ENCODE peak calls at places on chromosomes 5 and 9, in ten cellular contexts. Q is A549; L is bronchial epithelial cell; V is CD4-positive, alpha-beta T cell; O is fibroblast of lung; P is endothelial cell; A is lower leg skin; W is kidney; R is left lung; F is cardiac fibroblast. S is an unnamed sample.

GRCh38 chr5:72301557-72301956 is 18.5 kb downstream of the MRPS27 start:
- DNase-seq in Q (no peak), L (no peak), V (no peak), O (no peak), P (no peak), A (no peak), W (no peak), R (no peak), F (no peak), S (no peak)

GRCh38 chr5:135472141-135472540 is 20.0 kb upstream of the TIFAB start:
- DNase-seq in Q (no peak), L (no peak), V (no peak), O (no peak), P (no peak), A (peak), W (peak), R (no peak), F (no peak), S (no peak)

GRCh38 chr5:91848453-91848852 is 465.3 kb upstream of the ARRDC3 start:
- DNase-seq in Q (peak), L (peak), V (no peak), O (peak), P (no peak), A (no peak), W (no peak), R (no peak), F (peak), S (no peak)

GRCh38 chr9:14306188-14306587 is 7.8 kb downstream of the NFIB start:
- DNase-seq in Q (no peak), L (no peak), V (no peak), O (no peak), P (no peak), A (no peak), W (no peak), R (no peak), F (no peak), S (no peak)

GRCh38 chr5:50666261-50667078 is at the start of gene PARP8:
- DNase-seq in Q (no peak), L (peak), V (peak), O (peak), P (peak), A (peak), W (peak), R (peak), F (peak), S (peak)

GRCh38 chr5:107100121-107100520 is 570.6 kb downstream of the EFNA5 start:
- DNase-seq in Q (no peak), L (no peak), V (no peak), O (no peak), P (no peak), A (no peak), W (no peak), R (no peak), F (no peak), S (no peak)

GRCh38 chr5:137667341-137667740 is 68.5 kb downstream of the KLHL3 start:
- DNase-seq in Q (no peak), L (no peak), V (no peak), O (no peak), P (no peak), A (peak), W (no peak), R (no peak), F (no peak), S (no peak)

GRCh38 chr9:127092041-127092608 is 30.3 kb downstream of the ANGPTL2 start:
- DNase-seq in Q (no peak), L (no peak), V (no peak), O (peak), P (no peak), A (no peak), W (no peak), R (no peak), F (no peak), S (no peak)

GRCh38 chr9:120043448-120043847 is 536.5 kb downstream of the CDK5RAP2 start:
- DNase-seq in Q (peak), L (no peak), V (no peak), O (no peak), P (no peak), A (no peak), W (no peak), R (no peak), F (no peak), S (no peak)

GRCh38 chr9:120556780-120557179 is 23.2 kb downstream of the CDK5RAP2 start:
- DNase-seq in Q (no peak), L (no peak), V (no peak), O (no peak), P (no peak), A (no peak), W (no peak), R (no peak), F (no peak), S (no peak)

GRCh38 chr5:22541037-22541436 is 312.1 kb downstream of the CDH12 start:
- DNase-seq in Q (no peak), L (no peak), V (no peak), O (no peak), P (no peak), A (no peak), W (no peak), R (no peak), F (no peak), S (no peak)

GRCh38 chr5:122943050-122943698 is 93.4 kb downstream of the PPIC start:
- DNase-seq in Q (no peak), L (no peak), V (no peak), O (no peak), P (no peak), A (no peak), W (no peak), R (no peak), F (no peak), S (no peak)

GRCh38 chr5:92758552-92758951 is 822.5 kb downstream of the NR2F1-AS1 start:
- DNase-seq in Q (no peak), L (peak), V (no peak), O (peak), P (no peak), A (no peak), W (no peak), R (no peak), F (peak), S (no peak)

GRCh38 chr9:124084087-124084486 is 72.5 kb downstream of the LHX2 start:
- DNase-seq in Q (peak), L (no peak), V (no peak), O (no peak), P (no peak), A (no peak), W (no peak), R (no peak), F (no peak), S (no peak)

GRCh38 chr5:148206620-148207019 is 3.8 kb downstream of the SPINK6 start:
- DNase-seq in Q (no peak), L (no peak), V (no peak), O (no peak), P (no peak), A (no peak), W (no peak), R (no peak), F (no peak), S (no peak)

GRCh38 chr5:119037496-119038215 is 33.2 kb upstream of the DMXL1 start:
- DNase-seq in Q (peak), L (no peak), V (no peak), O (peak), P (no peak), A (no peak), W (no peak), R (no peak), F (no peak), S (no peak)

GRCh38 chr9:79944991-79945390 is 373.2 kb downstream of the TLE4 start:
- DNase-seq in Q (no peak), L (no peak), V (no peak), O (no peak), P (no peak), A (no peak), W (no peak), R (no peak), F (peak), S (no peak)

GRCh38 chr5:138180183-138180782 is 1.4 kb downstream of the KIF20A start:
- DNase-seq in Q (peak), L (peak), V (no peak), O (peak), P (peak), A (no peak), W (no peak), R (no peak), F (peak), S (no peak)

DNA sequence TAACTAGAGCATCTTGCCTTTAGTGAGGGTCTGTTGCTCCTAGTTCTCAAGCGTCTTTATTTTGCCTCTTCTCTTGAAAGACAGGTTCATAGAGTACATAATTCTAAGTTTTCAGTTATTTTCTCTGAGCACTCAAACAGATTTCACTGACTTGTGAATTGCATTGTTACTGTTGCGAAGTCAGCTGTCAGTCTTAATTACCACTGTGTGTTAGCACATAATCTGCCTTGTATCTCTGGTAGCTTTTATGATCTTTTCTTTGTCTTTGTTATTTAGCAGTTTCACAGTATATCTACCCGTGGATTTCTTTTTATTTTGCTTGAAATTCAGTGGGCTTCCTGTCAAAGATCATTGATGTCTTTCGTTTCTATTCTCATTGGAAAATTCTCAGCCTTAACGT is 192.9 kb downstream of the TTLL11 start:
- DNase-seq in Q (no peak), L (no peak), V (no peak), O (no peak), P (no peak), A (no peak), W (no peak), R (no peak), F (no peak), S (no peak)
- TF ChIP-seq CTCF in Q (no peak), L (no peak), V (no peak), O (no peak), P (no peak), A (no peak), W (no peak), R (no peak), F (no peak), S (no peak)

GRCh38 chr5:20680718-20681302 is 692.8 kb upstream of the CDH18 start:
- DNase-seq in Q (no peak), L (peak), V (no peak), O (no peak), P (no peak), A (no peak), W (no peak), R (no peak), F (no peak), S (no peak)
- TF ChIP-seq CTCF in Q (no peak), L (no peak), V (no peak), O (no peak), P (no peak), A (no peak), W (no peak), R (no peak), F (no peak), S (no peak)

GRCh38 chr5:34656001-34656699 is at the start of gene RAI14:
- DNase-seq in Q (peak), L (peak), V (peak), O (peak), P (peak), A (peak), W (peak), R (peak), F (peak), S (peak)
- TF ChIP-seq CTCF in Q (peak), L (no peak), V (no peak), O (no peak), P (no peak), A (no peak), W (no peak), R (no peak), F (no peak), S (no peak)

DNA sequence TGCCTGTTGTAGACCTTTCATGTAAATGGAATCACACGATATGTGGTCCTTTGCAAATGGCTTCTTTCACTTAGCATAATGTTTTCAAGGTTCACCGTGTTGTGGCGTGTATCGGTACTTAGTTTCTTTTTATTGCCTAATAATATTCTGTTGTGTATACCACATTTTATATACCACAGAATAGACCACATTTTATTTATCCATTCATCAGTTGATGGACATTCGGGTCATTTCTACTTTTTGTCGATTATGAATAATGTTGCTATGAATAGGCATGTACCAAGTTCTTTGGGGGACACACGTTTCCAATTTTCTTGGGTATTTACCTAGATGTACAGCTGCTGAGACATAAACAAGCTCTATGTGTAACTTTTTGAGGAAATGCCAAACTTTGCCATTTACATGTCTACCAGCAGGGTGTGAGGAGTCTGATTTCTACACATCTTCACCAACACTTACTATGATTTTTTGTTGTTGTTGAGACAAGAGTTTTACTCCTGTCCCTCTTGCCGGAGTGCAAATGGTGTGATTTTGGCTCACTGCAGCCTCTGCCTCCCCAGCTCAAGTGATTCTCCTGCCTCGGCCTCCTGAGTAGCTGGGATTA is 144.7 kb downstream of the RGS3 start:
- DNase-seq in Q (no peak), L (no peak), V (no peak), O (no peak), P (no peak), A (no peak), W (no peak), R (no peak), F (no peak), S (no peak)
- TF ChIP-seq CTCF in Q (no peak), L (no peak), V (no peak), O (no peak), P (no peak), A (no peak), W (no peak), R (no peak), F (no peak), S (no peak)

GRCh38 chr5:169811023-169811422 is 169.3 kb downstream of the INSYN2B start:
- DNase-seq in Q (no peak), L (no peak), V (no peak), O (no peak), P (no peak), A (no peak), W (no peak), R (no peak), F (no peak), S (peak)

GRCh38 chr5:169810542-169810941 is 169.8 kb downstream of the INSYN2B start:
- DNase-seq in Q (no peak), L (no peak), V (no peak), O (no peak), P (no peak), A (no peak), W (no peak), R (no peak), F (no peak), S (no peak)

GRCh38 chr5:169805527-169805934 is 168.5 kb downstream of the DOCK2 start:
- DNase-seq in Q (no peak), L (no peak), V (no peak), O (no peak), P (no peak), A (no peak), W (no peak), R (no peak), F (peak), S (peak)

GRCh38 chr5:169805937-169806700 is 169.0 kb downstream of the DOCK2 start:
- DNase-seq in Q (no peak), L (no peak), V (no peak), O (no peak), P (no peak), A (no peak), W (no peak), R (no peak), F (no peak), S (no peak)

GRCh38 chr5:169808118-169808581 is 171.1 kb downstream of the DOCK2 start:
- DNase-seq in Q (no peak), L (no peak), V (no peak), O (no peak), P (no peak), A (no peak), W (no peak), R (no peak), F (no peak), S (no peak)
- TF ChIP-seq CTCF in Q (no peak), L (no peak), V (no peak), O (no peak), P (no peak), A (no peak), W (no peak), R (no peak), F (no peak), S (no peak)

DNA sequence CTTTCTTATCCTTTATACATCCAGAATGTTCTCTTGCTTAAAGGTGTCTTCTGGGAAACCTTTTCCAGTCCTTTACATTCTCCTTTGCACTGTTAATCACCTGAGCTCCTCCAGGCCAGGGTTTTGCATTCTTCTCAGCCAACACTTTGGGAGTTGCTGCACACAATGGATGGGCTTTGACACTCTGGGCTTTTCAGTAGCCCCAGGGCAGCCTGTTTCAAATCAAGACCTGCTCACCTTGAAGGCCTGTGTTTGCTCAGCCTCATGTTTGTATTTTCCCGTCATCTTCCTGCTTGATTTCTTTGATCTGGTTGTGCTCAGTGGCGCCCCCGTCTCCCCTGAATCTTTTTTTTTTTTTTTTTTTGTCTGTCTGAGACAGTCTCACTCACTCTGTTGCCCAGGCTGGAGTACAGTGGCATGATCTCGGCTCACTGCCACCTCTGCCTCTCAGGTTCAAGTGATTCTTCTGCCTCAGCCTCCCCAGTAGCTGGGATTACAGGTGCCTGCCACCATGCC is 41.0 kb downstream of the DMRT1 start:
- DNase-seq in Q (peak), L (peak), V (no peak), O (no peak), P (no peak), A (no peak), W (no peak), R (no peak), F (no peak), S (no peak)
- TF ChIP-seq CTCF in Q (no peak), L (peak), V (no peak), O (no peak), P (peak), A (no peak), W (no peak), R (no peak), F (no peak), S (no peak)

GRCh38 chr5:35199886-35200285 is 30.4 kb downstream of the PRLR start:
- DNase-seq in Q (no peak), L (no peak), V (no peak), O (no peak), P (no peak), A (no peak), W (no peak), R (no peak), F (no peak), S (no peak)

GRCh38 chr5:35201291-35201690 is 29.0 kb downstream of the PRLR start:
- DNase-seq in Q (no peak), L (no peak), V (no peak), O (no peak), P (no peak), A (no peak), W (no peak), R (no peak), F (no peak), S (no peak)

GRCh38 chr5:35205186-35205585 is 25.1 kb downstream of the PRLR start:
- DNase-seq in Q (no peak), L (no peak), V (no peak), O (no peak), P (no peak), A (no peak), W (no peak), R (no peak), F (peak), S (no peak)

GRCh38 chr5:35203403-35203802 is 26.9 kb downstream of the PRLR start:
- DNase-seq in Q (no peak), L (no peak), V (no peak), O (no peak), P (no peak), A (no peak), W (no peak), R (no peak), F (no peak), S (no peak)

DNA sequence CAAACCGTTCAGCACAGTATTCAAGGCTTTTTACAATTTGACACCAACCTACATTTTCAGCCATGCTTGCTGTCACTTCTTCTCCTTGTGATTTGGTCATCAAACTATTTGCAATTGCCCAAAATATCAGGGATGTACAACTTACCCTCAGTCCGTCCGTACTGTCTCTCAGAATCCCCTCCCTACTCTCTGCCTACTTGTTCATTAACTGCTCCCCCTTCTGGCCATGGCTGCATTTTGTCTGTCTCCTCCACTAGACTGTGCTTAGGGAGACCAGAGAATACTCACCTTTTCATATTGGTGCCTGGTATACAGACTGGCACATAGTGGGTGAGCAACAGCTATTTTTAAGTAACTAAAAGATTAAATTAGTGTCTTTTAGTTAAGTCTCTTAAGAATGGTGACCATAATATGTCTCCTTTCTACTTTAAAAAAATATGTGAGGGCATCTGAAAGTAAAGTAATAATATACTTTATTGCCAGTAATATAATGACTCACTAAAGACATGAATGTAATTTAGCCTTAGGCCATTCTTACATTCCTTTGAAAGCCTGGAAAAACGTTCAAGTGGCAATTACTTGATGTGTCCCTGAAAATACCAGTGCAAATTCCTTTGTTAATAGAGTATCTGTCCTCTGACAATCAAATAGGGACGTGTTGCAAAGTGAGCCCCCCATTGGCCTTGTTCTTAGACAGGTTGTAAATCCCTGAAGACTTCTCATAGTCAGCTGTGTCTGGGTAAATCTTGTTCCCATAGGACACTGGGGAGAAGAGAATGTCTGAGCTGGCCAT is 27.8 kb downstream of the PRLR start:
- DNase-seq in Q (peak), L (peak), V (no peak), O (peak), P (peak), A (no peak), W (no peak), R (no peak), F (peak), S (peak)
- TF ChIP-seq CTCF in Q (peak), L (peak), V (peak), O (peak), P (peak), A (no peak), W (peak), R (peak), F (peak), S (peak)

GRCh38 chr9:88781500-88782391 is 209.5 kb upstream of the S1PR3 start:
- DNase-seq in Q (peak), L (no peak), V (no peak), O (peak), P (peak), A (peak), W (peak), R (no peak), F (peak), S (no peak)
- TF ChIP-seq CTCF in Q (no peak), L (no peak), V (no peak), O (peak), P (no peak), A (no peak), W (peak), R (no peak), F (peak), S (peak)